ENCODE peak calls at places on chromosomes 5 and 9, in ten cellular contexts. One of them, this sample, is unnamed.

GRCh38 chr5:36740259-36740898 is 134.0 kb downstream of the SLC1A3 start:
- DNase-seq in HCT116: no peak
- DNase-seq in Caco-2: no peak
- DNase-seq in uterus: no peak
- DNase-seq in thoracic aorta: no peak
- DNase-seq in iPS DF 6.9: no peak
- DNase-seq in psoas muscle: no peak
- DNase-seq in fibroblast of the aortic adventitia: peak; percentile 26
- DNase-seq in A549: no peak
- DNase-seq in MM.1S: no peak
- DNase-seq in this sample: no peak

GRCh38 chr5:141343242-141343952 is at the start of gene PCDHGA3:
- DNase-seq in MM.1S: peak; percentile 38
- DNase-seq in A549: no peak
- DNase-seq in HCT116: no peak
- DNase-seq in thoracic aorta: no peak
- DNase-seq in uterus: no peak
- DNase-seq in Caco-2: no peak
- DNase-seq in psoas muscle: no peak
- DNase-seq in fibroblast of the aortic adventitia: peak; percentile 72
- DNase-seq in iPS DF 6.9: no peak
- DNase-seq in this sample: no peak

GRCh38 chr9:32589083-32589713 is 16.2 kb upstream of the NDUFB6 start:
- DNase-seq in psoas muscle: no peak
- DNase-seq in A549: peak; percentile 53
- DNase-seq in thoracic aorta: no peak
- DNase-seq in Caco-2: no peak
- DNase-seq in HCT116: peak; percentile 38
- DNase-seq in uterus: no peak
- DNase-seq in MM.1S: peak; percentile 67
- DNase-seq in fibroblast of the aortic adventitia: peak; percentile 75
- DNase-seq in iPS DF 6.9: no peak
- DNase-seq in this sample: no peak

GRCh38 chr9:73143606-73144328 is 7.9 kb upstream of the ANXA1 start:
- DNase-seq in Caco-2: no peak
- DNase-seq in fibroblast of the aortic adventitia: peak; percentile 94
- DNase-seq in HCT116: peak; percentile 68
- DNase-seq in psoas muscle: no peak
- DNase-seq in thoracic aorta: no peak
- DNase-seq in iPS DF 6.9: no peak
- DNase-seq in MM.1S: no peak
- DNase-seq in A549: peak; percentile 38
- DNase-seq in uterus: no peak
- DNase-seq in this sample: no peak

GRCh38 chr9:14240491-14240890 is 73.5 kb downstream of the NFIB start:
- DNase-seq in thoracic aorta: no peak
- DNase-seq in psoas muscle: no peak
- DNase-seq in uterus: no peak
- DNase-seq in Caco-2: no peak
- DNase-seq in A549: no peak
- DNase-seq in iPS DF 6.9: no peak
- DNase-seq in fibroblast of the aortic adventitia: peak; percentile 65
- DNase-seq in HCT116: no peak
- DNase-seq in MM.1S: no peak
- DNase-seq in this sample: no peak

GRCh38 chr5:135535820-135536801 is at the start of gene NEUROG1:
- DNase-seq in HCT116: no peak
- DNase-seq in uterus: no peak
- DNase-seq in iPS DF 6.9: no peak
- DNase-seq in thoracic aorta: no peak
- DNase-seq in MM.1S: no peak
- DNase-seq in Caco-2: no peak
- DNase-seq in A549: no peak
- DNase-seq in psoas muscle: no peak
- DNase-seq in fibroblast of the aortic adventitia: no peak
- DNase-seq in this sample: peak; percentile 79

GRCh38 chr9:96317335-96317980 is 15.5 kb upstream of the HSD17B3 start:
- DNase-seq in Caco-2: no peak
- DNase-seq in fibroblast of the aortic adventitia: peak; percentile 77
- DNase-seq in A549: peak; percentile 60
- DNase-seq in HCT116: peak; percentile 41
- DNase-seq in psoas muscle: no peak
- DNase-seq in iPS DF 6.9: peak; percentile 37
- DNase-seq in thoracic aorta: no peak
- DNase-seq in MM.1S: peak; percentile 40
- DNase-seq in uterus: no peak
- DNase-seq in this sample: peak; percentile 86

GRCh38 chr5:37165761-37166160 is 83.4 kb downstream of the CPLANE1 start:
- DNase-seq in fibroblast of the aortic adventitia: no peak
- DNase-seq in psoas muscle: no peak
- DNase-seq in iPS DF 6.9: no peak
- DNase-seq in thoracic aorta: no peak
- DNase-seq in HCT116: no peak
- DNase-seq in MM.1S: no peak
- DNase-seq in Caco-2: no peak
- DNase-seq in uterus: no peak
- DNase-seq in A549: no peak
- DNase-seq in this sample: no peak

GRCh38 chr5:8473827-8474568 is 605.0 kb downstream of the MTRR start:
- DNase-seq in uterus: no peak
- DNase-seq in fibroblast of the aortic adventitia: no peak
- DNase-seq in A549: no peak
- DNase-seq in Caco-2: no peak
- DNase-seq in MM.1S: no peak
- DNase-seq in iPS DF 6.9: peak; percentile 39
- DNase-seq in HCT116: no peak
- DNase-seq in psoas muscle: no peak
- DNase-seq in thoracic aorta: no peak
- DNase-seq in this sample: no peak

GRCh38 chr5:178418031-178418430 is 172.2 kb downstream of the COL23A1 start:
- DNase-seq in fibroblast of the aortic adventitia: no peak
- DNase-seq in psoas muscle: no peak
- DNase-seq in Caco-2: no peak
- DNase-seq in iPS DF 6.9: no peak
- DNase-seq in thoracic aorta: no peak
- DNase-seq in uterus: no peak
- DNase-seq in HCT116: no peak
- DNase-seq in MM.1S: no peak
- DNase-seq in A549: no peak
- DNase-seq in this sample: no peak

DNA sequence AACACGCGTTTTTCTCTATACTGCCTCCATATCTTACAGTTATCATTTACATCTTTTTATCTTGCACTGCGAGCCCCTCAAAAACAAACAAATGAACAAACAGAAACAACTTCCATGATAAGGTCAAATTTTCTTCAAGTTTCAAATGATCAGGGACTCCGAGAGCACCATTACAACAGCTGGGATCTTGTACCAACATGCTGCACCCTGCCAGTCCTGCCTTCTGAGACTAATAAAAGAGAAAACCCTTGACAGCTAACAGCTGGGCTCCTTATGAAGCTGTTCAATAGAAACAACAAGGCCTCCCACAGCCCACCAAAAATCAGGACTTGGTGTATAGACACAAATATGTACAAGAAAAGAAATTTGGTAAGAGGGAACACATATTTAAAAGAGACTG is 985.2 kb upstream of the DMAC1 start:
- DNase-seq in HCT116: no peak
- DNase-seq in iPS DF 6.9: no peak
- DNase-seq in A549: no peak
- DNase-seq in psoas muscle: no peak
- DNase-seq in Caco-2: no peak
- DNase-seq in uterus: no peak
- DNase-seq in fibroblast of the aortic adventitia: no peak
- DNase-seq in thoracic aorta: no peak
- DNase-seq in MM.1S: no peak
- DNase-seq in this sample: no peak
- H3K4me3 ChIP-seq in HCT116: no peak overlapping the region
- H3K4me3 ChIP-seq in iPS DF 6.9: no peak overlapping the region
- H3K4me3 ChIP-seq in A549: no peak overlapping the region
- H3K4me3 ChIP-seq in psoas muscle: no peak overlapping the region
- H3K4me3 ChIP-seq in Caco-2: no peak overlapping the region
- H3K4me3 ChIP-seq in uterus: peak overlapping the region; percentile 17
- H3K4me3 ChIP-seq in fibroblast of the aortic adventitia: no peak overlapping the region
- H3K4me3 ChIP-seq in thoracic aorta: peak overlapping the region; percentile 61
- H3K4me3 ChIP-seq in MM.1S: no peak overlapping the region
- H3K4me3 ChIP-seq in this sample: no peak overlapping the region

GRCh38 chr5:62825623-62826220 is 247.1 kb downstream of the LRRC70 start:
- DNase-seq in fibroblast of the aortic adventitia: no peak
- DNase-seq in MM.1S: no peak
- DNase-seq in A549: no peak
- DNase-seq in psoas muscle: no peak
- DNase-seq in iPS DF 6.9: no peak
- DNase-seq in uterus: no peak
- DNase-seq in Caco-2: no peak
- DNase-seq in HCT116: no peak
- DNase-seq in thoracic aorta: no peak
- DNase-seq in this sample: no peak

GRCh38 chr5:62829241-62829986 is 250.8 kb downstream of the LRRC70 start:
- DNase-seq in iPS DF 6.9: no peak
- DNase-seq in fibroblast of the aortic adventitia: no peak
- DNase-seq in uterus: no peak
- DNase-seq in thoracic aorta: no peak
- DNase-seq in Caco-2: no peak
- DNase-seq in MM.1S: no peak
- DNase-seq in HCT116: no peak
- DNase-seq in A549: no peak
- DNase-seq in psoas muscle: no peak
- DNase-seq in this sample: no peak

GRCh38 chr5:62824936-62825335 is 246.3 kb downstream of the LRRC70 start:
- DNase-seq in thoracic aorta: no peak
- DNase-seq in psoas muscle: no peak
- DNase-seq in A549: no peak
- DNase-seq in HCT116: no peak
- DNase-seq in iPS DF 6.9: no peak
- DNase-seq in MM.1S: no peak
- DNase-seq in Caco-2: no peak
- DNase-seq in uterus: no peak
- DNase-seq in fibroblast of the aortic adventitia: no peak
- DNase-seq in this sample: no peak

GRCh38 chr5:62828757-62829156 is 250.1 kb downstream of the LRRC70 start:
- DNase-seq in MM.1S: no peak
- DNase-seq in A549: no peak
- DNase-seq in psoas muscle: no peak
- DNase-seq in thoracic aorta: no peak
- DNase-seq in HCT116: no peak
- DNase-seq in Caco-2: no peak
- DNase-seq in fibroblast of the aortic adventitia: no peak
- DNase-seq in iPS DF 6.9: no peak
- DNase-seq in uterus: no peak
- DNase-seq in this sample: no peak
- H3K4me3 ChIP-seq in MM.1S: no peak overlapping the region
- H3K4me3 ChIP-seq in A549: no peak overlapping the region
- H3K4me3 ChIP-seq in psoas muscle: no peak overlapping the region
- H3K4me3 ChIP-seq in thoracic aorta: no peak overlapping the region
- H3K4me3 ChIP-seq in HCT116: no peak overlapping the region
- H3K4me3 ChIP-seq in Caco-2: no peak overlapping the region
- H3K4me3 ChIP-seq in fibroblast of the aortic adventitia: no peak overlapping the region
- H3K4me3 ChIP-seq in iPS DF 6.9: no peak overlapping the region
- H3K4me3 ChIP-seq in uterus: no peak overlapping the region
- H3K4me3 ChIP-seq in this sample: no peak overlapping the region

GRCh38 chr5:93601433-93602175 is 18.6 kb downstream of the NR2F1 start:
- DNase-seq in A549: no peak
- DNase-seq in HCT116: no peak
- DNase-seq in uterus: no peak
- DNase-seq in fibroblast of the aortic adventitia: no peak
- DNase-seq in thoracic aorta: no peak
- DNase-seq in iPS DF 6.9: no peak
- DNase-seq in Caco-2: no peak
- DNase-seq in psoas muscle: no peak
- DNase-seq in MM.1S: no peak
- DNase-seq in this sample: no peak

GRCh38 chr5:93601053-93601429 is 18.0 kb downstream of the NR2F1 start:
- DNase-seq in Caco-2: no peak
- DNase-seq in psoas muscle: no peak
- DNase-seq in HCT116: no peak
- DNase-seq in fibroblast of the aortic adventitia: no peak
- DNase-seq in MM.1S: no peak
- DNase-seq in thoracic aorta: no peak
- DNase-seq in iPS DF 6.9: no peak
- DNase-seq in A549: no peak
- DNase-seq in uterus: no peak
- DNase-seq in this sample: no peak

GRCh38 chr5:93599427-93600146 is 16.6 kb downstream of the NR2F1 start:
- DNase-seq in iPS DF 6.9: no peak
- DNase-seq in HCT116: no peak
- DNase-seq in Caco-2: no peak
- DNase-seq in thoracic aorta: no peak
- DNase-seq in uterus: no peak
- DNase-seq in A549: no peak
- DNase-seq in MM.1S: no peak
- DNase-seq in fibroblast of the aortic adventitia: no peak
- DNase-seq in psoas muscle: no peak
- DNase-seq in this sample: no peak

GRCh38 chr5:93598997-93599371 is 16.0 kb downstream of the NR2F1 start:
- DNase-seq in fibroblast of the aortic adventitia: no peak
- DNase-seq in iPS DF 6.9: no peak
- DNase-seq in Caco-2: no peak
- DNase-seq in HCT116: no peak
- DNase-seq in MM.1S: no peak
- DNase-seq in psoas muscle: no peak
- DNase-seq in thoracic aorta: no peak
- DNase-seq in A549: no peak
- DNase-seq in uterus: no peak
- DNase-seq in this sample: no peak

DNA sequence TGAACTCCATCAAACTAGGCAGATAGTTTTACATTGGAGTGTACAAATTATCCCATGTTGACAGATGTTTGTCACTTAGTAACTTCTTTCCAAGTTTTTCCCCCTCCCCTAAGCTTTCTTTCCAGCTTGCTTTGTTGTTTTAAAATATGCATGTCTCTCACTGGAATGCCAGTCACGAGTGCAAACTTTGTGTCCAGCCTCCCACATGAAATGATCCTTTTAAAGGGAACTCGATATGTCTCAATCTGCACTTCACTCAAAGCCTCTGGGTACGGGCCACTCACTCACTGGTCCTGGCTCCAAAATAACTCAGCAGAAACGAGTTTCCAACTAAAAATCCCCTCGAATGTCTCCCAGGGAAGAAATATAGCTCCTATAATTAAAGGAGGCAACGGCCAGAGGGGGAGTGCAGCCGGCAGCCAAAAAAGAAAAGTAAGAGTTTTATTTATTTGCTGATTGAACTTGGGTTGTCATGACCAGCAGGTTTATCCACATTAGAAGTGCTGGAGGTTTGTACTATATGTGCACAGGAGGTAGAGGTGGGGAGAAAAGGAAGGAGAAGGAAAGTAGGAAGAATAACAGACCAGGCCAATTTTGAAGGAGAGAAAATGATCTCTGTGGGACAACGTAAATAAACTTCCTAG is 17.5 kb downstream of the NR2F1 start:
- DNase-seq in uterus: no peak
- DNase-seq in fibroblast of the aortic adventitia: no peak
- DNase-seq in HCT116: no peak
- DNase-seq in A549: no peak
- DNase-seq in psoas muscle: no peak
- DNase-seq in Caco-2: no peak
- DNase-seq in thoracic aorta: no peak
- DNase-seq in MM.1S: no peak
- DNase-seq in iPS DF 6.9: no peak
- DNase-seq in this sample: no peak
- H3K4me3 ChIP-seq in uterus: no peak overlapping the region
- H3K4me3 ChIP-seq in fibroblast of the aortic adventitia: no peak overlapping the region
- H3K4me3 ChIP-seq in HCT116: no peak overlapping the region
- H3K4me3 ChIP-seq in A549: no peak overlapping the region
- H3K4me3 ChIP-seq in psoas muscle: no peak overlapping the region
- H3K4me3 ChIP-seq in Caco-2: no peak overlapping the region
- H3K4me3 ChIP-seq in thoracic aorta: no peak overlapping the region
- H3K4me3 ChIP-seq in MM.1S: no peak overlapping the region
- H3K4me3 ChIP-seq in iPS DF 6.9: no peak overlapping the region
- H3K4me3 ChIP-seq in this sample: no peak overlapping the region

GRCh38 chr9:120734607-120735006 is 20.3 kb upstream of the MEGF9 start:
- DNase-seq in uterus: no peak
- DNase-seq in Caco-2: no peak
- DNase-seq in HCT116: no peak
- DNase-seq in iPS DF 6.9: no peak
- DNase-seq in A549: no peak
- DNase-seq in psoas muscle: no peak
- DNase-seq in thoracic aorta: no peak
- DNase-seq in fibroblast of the aortic adventitia: no peak
- DNase-seq in MM.1S: no peak
- DNase-seq in this sample: no peak
- H3K4me3 ChIP-seq in uterus: no peak overlapping the region
- H3K4me3 ChIP-seq in Caco-2: no peak overlapping the region
- H3K4me3 ChIP-seq in HCT116: no peak overlapping the region
- H3K4me3 ChIP-seq in iPS DF 6.9: no peak overlapping the region
- H3K4me3 ChIP-seq in A549: no peak overlapping the region
- H3K4me3 ChIP-seq in psoas muscle: no peak overlapping the region
- H3K4me3 ChIP-seq in thoracic aorta: no peak overlapping the region
- H3K4me3 ChIP-seq in fibroblast of the aortic adventitia: no peak overlapping the region
- H3K4me3 ChIP-seq in MM.1S: no peak overlapping the region
- H3K4me3 ChIP-seq in this sample: no peak overlapping the region

This sample was measured in lower leg skin.